ENCODE peak calls at places on chromosomes 5 and 9, in five cellular contexts. One of them, this sample, is unnamed.

GRCh38 chr9:93464395-93464794 is 11.0 kb upstream of the FAM120AOS start:
- DNase-seq in keratinocyte: no peak
- DNase-seq in right cardiac atrium: no peak
- DNase-seq in aorta: no peak
- DNase-seq in tibial artery: no peak
- DNase-seq in this sample: no peak

GRCh38 chr9:78601957-78602565 is 305.1 kb downstream of the PSAT1 start:
- DNase-seq in keratinocyte: peak; percentile 56
- DNase-seq in right cardiac atrium: no peak
- DNase-seq in tibial artery: no peak
- DNase-seq in aorta: no peak
- DNase-seq in this sample: no peak

GRCh38 chr5:84425365-84425764 is 40.7 kb upstream of the EDIL3 start:
- DNase-seq in right cardiac atrium: no peak
- DNase-seq in keratinocyte: no peak
- DNase-seq in aorta: no peak
- DNase-seq in tibial artery: no peak
- DNase-seq in this sample: no peak

GRCh38 chr5:180173198-180173544 is 35.8 kb downstream of the RASGEF1C start:
- DNase-seq in right cardiac atrium: no peak
- DNase-seq in tibial artery: no peak
- DNase-seq in aorta: no peak
- DNase-seq in keratinocyte: no peak
- DNase-seq in this sample: no peak

GRCh38 chr5:35229076-35230042 is 928 bp downstream of the PRLR start:
- DNase-seq in tibial artery: no peak
- DNase-seq in keratinocyte: no peak
- DNase-seq in right cardiac atrium: no peak
- DNase-seq in aorta: no peak
- DNase-seq in this sample: peak; percentile 46

GRCh38 chr5:159174511-159175168 is 34.7 kb downstream of the RNF145 start:
- DNase-seq in aorta: no peak
- DNase-seq in tibial artery: no peak
- DNase-seq in keratinocyte: no peak
- DNase-seq in right cardiac atrium: no peak
- DNase-seq in this sample: no peak

GRCh38 chr5:175654807-175655206 is 3.1 kb upstream of the HRH2 start:
- DNase-seq in keratinocyte: no peak
- DNase-seq in tibial artery: peak; percentile 53
- DNase-seq in right cardiac atrium: no peak
- DNase-seq in aorta: no peak
- DNase-seq in this sample: no peak

GRCh38 chr5:172645271-172645670 is 4.2 kb downstream of the NEURL1B start:
- DNase-seq in tibial artery: peak; percentile 34
- DNase-seq in keratinocyte: no peak
- DNase-seq in right cardiac atrium: no peak
- DNase-seq in aorta: peak; percentile 23
- DNase-seq in this sample: no peak

GRCh38 chr9:93300585-93301081 is 116.7 kb downstream of the WNK2 start:
- DNase-seq in aorta: peak; percentile 38
- DNase-seq in keratinocyte: no peak
- DNase-seq in right cardiac atrium: no peak
- DNase-seq in tibial artery: peak; percentile 56
- DNase-seq in this sample: no peak

GRCh38 chr9:125493384-125493783 is 213.6 kb downstream of the MAPKAP1 start:
- DNase-seq in tibial artery: no peak
- DNase-seq in aorta: no peak
- DNase-seq in keratinocyte: no peak
- DNase-seq in right cardiac atrium: no peak
- DNase-seq in this sample: no peak

GRCh38 chr5:87136733-87137132 is 130.9 kb upstream of the RASA1 start:
- DNase-seq in aorta: no peak
- DNase-seq in keratinocyte: no peak
- DNase-seq in tibial artery: no peak
- DNase-seq in right cardiac atrium: no peak
- DNase-seq in this sample: no peak

GRCh38 chr5:74916831-74917710 is 50.9 kb upstream of the FAM169A start:
- DNase-seq in aorta: no peak
- DNase-seq in keratinocyte: no peak
- DNase-seq in tibial artery: no peak
- DNase-seq in right cardiac atrium: no peak
- DNase-seq in this sample: no peak

GRCh38 chr5:140966293-140967225 is at the start of gene PCDHAC2:
- DNase-seq in keratinocyte: no peak
- DNase-seq in tibial artery: no peak
- DNase-seq in aorta: peak; percentile 81
- DNase-seq in right cardiac atrium: peak; percentile 53
- DNase-seq in this sample: peak; percentile 70

GRCh38 chr5:177077335-177077734 is 9.4 kb upstream of the FGFR4 start:
- DNase-seq in aorta: no peak
- DNase-seq in keratinocyte: no peak
- DNase-seq in tibial artery: no peak
- DNase-seq in right cardiac atrium: no peak
- DNase-seq in this sample: no peak

GRCh38 chr5:68475476-68475875 is 259.9 kb downstream of the PIK3R1 start:
- DNase-seq in aorta: no peak
- DNase-seq in tibial artery: no peak
- DNase-seq in keratinocyte: no peak
- DNase-seq in right cardiac atrium: no peak
- DNase-seq in this sample: no peak

GRCh38 chr5:146797683-146798082 is 80.9 kb downstream of the PPP2R2B start:
- DNase-seq in aorta: no peak
- DNase-seq in tibial artery: no peak
- DNase-seq in right cardiac atrium: no peak
- DNase-seq in keratinocyte: no peak
- DNase-seq in this sample: no peak

GRCh38 chr5:80206282-80206681 is 49.6 kb downstream of the SERINC5 start:
- DNase-seq in right cardiac atrium: no peak
- DNase-seq in keratinocyte: no peak
- DNase-seq in aorta: no peak
- DNase-seq in tibial artery: no peak
- DNase-seq in this sample: no peak

GRCh38 chr5:32812399-32812798 is 101.3 kb downstream of the NPR3 start:
- DNase-seq in keratinocyte: no peak
- DNase-seq in aorta: no peak
- DNase-seq in right cardiac atrium: no peak
- DNase-seq in tibial artery: no peak
- DNase-seq in this sample: no peak

GRCh38 chr9:112896131-112896530 is 5.5 kb upstream of the SLC46A2 start:
- DNase-seq in right cardiac atrium: no peak
- DNase-seq in tibial artery: no peak
- DNase-seq in keratinocyte: no peak
- DNase-seq in aorta: no peak
- DNase-seq in this sample: no peak

GRCh38 chr5:148875205-148875875 is 48.9 kb downstream of the ADRB2 start:
- DNase-seq in aorta: no peak
- DNase-seq in right cardiac atrium: no peak
- DNase-seq in tibial artery: no peak
- DNase-seq in keratinocyte: no peak
- DNase-seq in this sample: no peak

GRCh38 chr5:142900926-142901325 is 130.7 kb downstream of the ARHGAP26 start:
- DNase-seq in tibial artery: no peak
- DNase-seq in aorta: no peak
- DNase-seq in keratinocyte: no peak
- DNase-seq in right cardiac atrium: no peak
- DNase-seq in this sample: no peak

GRCh38 chr5:102130890-102131289 is 165.2 kb downstream of the SLCO4C1 start:
- DNase-seq in tibial artery: no peak
- DNase-seq in keratinocyte: no peak
- DNase-seq in right cardiac atrium: no peak
- DNase-seq in aorta: no peak
- DNase-seq in this sample: no peak

GRCh38 chr5:59661939-59662615 is 231.4 kb downstream of the PDE4D start:
- DNase-seq in right cardiac atrium: no peak
- DNase-seq in aorta: no peak
- DNase-seq in keratinocyte: no peak
- DNase-seq in tibial artery: no peak
- DNase-seq in this sample: no peak

GRCh38 chr5:67140413-67140812 is 56.2 kb downstream of the CD180 start:
- DNase-seq in keratinocyte: no peak
- DNase-seq in tibial artery: no peak
- DNase-seq in right cardiac atrium: no peak
- DNase-seq in aorta: no peak
- DNase-seq in this sample: no peak

GRCh38 chr9:4308482-4308881 is 8.6 kb upstream of the GLIS3 start:
- DNase-seq in tibial artery: no peak
- DNase-seq in right cardiac atrium: no peak
- DNase-seq in keratinocyte: no peak
- DNase-seq in aorta: no peak
- DNase-seq in this sample: no peak

GRCh38 chr5:128395073-128395472 is 143.0 kb downstream of the FBN2 start:
- DNase-seq in aorta: no peak
- DNase-seq in right cardiac atrium: no peak
- DNase-seq in keratinocyte: no peak
- DNase-seq in tibial artery: no peak
- DNase-seq in this sample: no peak

GRCh38 chr5:135578685-135579341 is at the start of gene CXCL14:
- DNase-seq in aorta: peak; percentile 84
- DNase-seq in tibial artery: peak; percentile 72
- DNase-seq in keratinocyte: no peak
- DNase-seq in right cardiac atrium: no peak
- DNase-seq in this sample: peak; percentile 55
- H3K27me3 ChIP-seq in aorta: no peaks in the 10 kb centered on the region
- H3K27me3 ChIP-seq in tibial artery: peaks cover 78% of the 10 kb centered on the region
- H3K27me3 ChIP-seq in keratinocyte: peaks cover 31% of the 10 kb centered on the region
- H3K27me3 ChIP-seq in right cardiac atrium: no peaks in the 10 kb centered on the region
- H3K27me3 ChIP-seq in this sample: peaks cover 52% of the 10 kb centered on the region

DNA sequence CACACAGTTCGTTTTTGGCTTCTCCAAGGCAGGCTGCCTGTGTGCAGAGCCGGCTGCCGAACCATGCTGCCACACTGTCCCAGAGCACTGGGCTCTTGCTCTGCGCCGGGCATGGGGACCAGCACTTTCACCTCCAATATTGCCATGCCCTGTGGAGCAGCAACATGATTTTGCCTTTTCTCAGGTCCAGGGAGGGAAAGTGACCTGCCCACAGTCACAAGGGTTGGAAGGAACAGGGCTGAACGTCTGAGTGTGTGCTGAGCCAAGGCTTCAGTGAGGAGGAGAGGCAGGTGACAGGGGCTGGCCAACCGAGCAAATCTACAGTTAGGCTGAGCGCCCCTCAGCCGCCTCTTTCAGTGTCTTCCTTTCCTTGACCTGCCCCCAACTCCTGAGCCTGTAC is 34.0 kb upstream of the SYNPO start:
- DNase-seq in tibial artery: no peak
- DNase-seq in aorta: peak; percentile 52
- DNase-seq in right cardiac atrium: peak; percentile 38
- DNase-seq in keratinocyte: no peak
- DNase-seq in this sample: peak; percentile 30
- H3K4me1 ChIP-seq in tibial artery: peaks cover 54% of the 10 kb centered on the region
- H3K4me1 ChIP-seq in aorta: no peaks in the 10 kb centered on the region
- H3K4me1 ChIP-seq in right cardiac atrium: peaks cover 21% of the 10 kb centered on the region
- H3K4me1 ChIP-seq in keratinocyte: peaks cover 9% of the 10 kb centered on the region
- H3K4me1 ChIP-seq in this sample: peaks cover 12% of the 10 kb centered on the region

GRCh38 chr9:109107402-109108240 is 12.1 kb downstream of the TMEM245 start:
- DNase-seq in keratinocyte: no peak
- DNase-seq in tibial artery: no peak
- DNase-seq in aorta: no peak
- DNase-seq in right cardiac atrium: no peak
- DNase-seq in this sample: no peak
- H3K27me3 ChIP-seq in keratinocyte: no peaks in the 10 kb centered on the region
- H3K27me3 ChIP-seq in tibial artery: no peaks in the 10 kb centered on the region
- H3K27me3 ChIP-seq in aorta: no peaks in the 10 kb centered on the region
- H3K27me3 ChIP-seq in right cardiac atrium: no peaks in the 10 kb centered on the region
- H3K27me3 ChIP-seq in this sample: no peaks in the 10 kb centered on the region

DNA sequence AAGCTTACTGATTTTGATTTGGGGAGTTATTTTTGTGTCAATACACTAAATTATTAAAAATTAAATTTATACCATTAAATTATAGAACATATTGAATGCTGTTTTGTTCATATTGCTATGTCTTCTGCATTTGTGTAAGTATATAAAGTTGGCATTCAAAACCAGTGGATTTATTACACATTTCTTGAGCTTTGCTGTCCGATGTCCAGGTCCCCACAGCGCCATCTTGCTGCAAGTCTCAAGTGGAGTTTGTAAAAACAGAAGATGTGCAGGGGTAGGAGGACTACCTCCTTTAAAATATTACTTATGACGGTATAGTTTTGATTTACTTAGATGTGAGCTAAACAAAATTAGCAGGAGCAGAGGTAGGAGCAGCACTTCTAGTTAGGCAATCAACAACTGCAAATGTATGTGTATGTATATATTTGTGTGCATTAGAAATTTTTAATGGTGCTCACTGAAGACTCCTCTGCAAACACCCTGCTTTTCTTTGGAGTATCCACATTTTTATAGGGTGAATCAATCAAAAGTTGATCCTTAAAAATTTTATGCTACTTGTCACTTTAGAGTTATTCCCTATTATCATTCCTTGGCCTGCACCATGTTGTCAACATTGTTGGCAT is 37.4 kb downstream of the CPEB4 start:
- DNase-seq in tibial artery: no peak
- DNase-seq in aorta: no peak
- DNase-seq in right cardiac atrium: peak; percentile 55
- DNase-seq in keratinocyte: peak; percentile 19
- DNase-seq in this sample: peak; percentile 51
- H3K4me1 ChIP-seq in tibial artery: peaks cover 61% of the 10 kb centered on the region
- H3K4me1 ChIP-seq in aorta: peaks cover 29% of the 10 kb centered on the region
- H3K4me1 ChIP-seq in right cardiac atrium: peaks cover 14% of the 10 kb centered on the region
- H3K4me1 ChIP-seq in keratinocyte: peaks cover 6% of the 10 kb centered on the region
- H3K4me1 ChIP-seq in this sample: peaks cover 76% of the 10 kb centered on the region

DNA sequence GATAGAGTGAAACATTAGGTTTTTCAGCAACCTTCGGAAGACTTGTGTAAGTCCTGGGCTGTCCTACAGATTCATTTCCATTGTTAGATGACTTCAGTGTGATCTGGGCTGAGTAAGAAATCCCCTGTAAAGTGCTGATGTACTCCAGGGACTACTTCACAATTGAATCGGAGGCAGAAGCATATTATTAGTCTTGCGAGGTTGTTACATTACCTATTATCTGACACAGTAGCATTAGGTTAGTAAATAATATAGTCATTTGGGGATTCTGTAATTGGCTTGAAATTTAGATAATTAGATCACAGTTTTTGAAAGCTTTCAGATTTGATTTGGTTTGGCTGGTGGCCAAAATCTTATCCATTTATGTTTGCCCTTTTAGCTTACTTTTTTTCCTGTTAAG is 62.4 kb downstream of the DMRT1 start:
- DNase-seq in keratinocyte: no peak
- DNase-seq in right cardiac atrium: no peak
- DNase-seq in aorta: no peak
- DNase-seq in tibial artery: no peak
- DNase-seq in this sample: no peak
- H3K27me3 ChIP-seq in keratinocyte: peaks cover 11% of the 10 kb centered on the region
- H3K27me3 ChIP-seq in right cardiac atrium: no peaks in the 10 kb centered on the region
- H3K27me3 ChIP-seq in aorta: no peaks in the 10 kb centered on the region
- H3K27me3 ChIP-seq in tibial artery: peaks cover 49% of the 10 kb centered on the region
- H3K27me3 ChIP-seq in this sample: peaks cover 43% of the 10 kb centered on the region

GRCh38 chr5:171427318-171428167 is 8.1 kb downstream of the FGF18 start:
- DNase-seq in keratinocyte: no peak
- DNase-seq in tibial artery: peak; percentile 40
- DNase-seq in right cardiac atrium: peak; percentile 80
- DNase-seq in aorta: no peak
- DNase-seq in this sample: no peak

GRCh38 chr5:171426680-171427079 is 7.2 kb downstream of the FGF18 start:
- DNase-seq in right cardiac atrium: no peak
- DNase-seq in tibial artery: peak; percentile 43
- DNase-seq in aorta: no peak
- DNase-seq in keratinocyte: no peak
- DNase-seq in this sample: no peak

GRCh38 chr5:171424726-171425125 is 5.3 kb downstream of the FGF18 start:
- DNase-seq in right cardiac atrium: no peak
- DNase-seq in aorta: no peak
- DNase-seq in keratinocyte: no peak
- DNase-seq in tibial artery: peak; percentile 37
- DNase-seq in this sample: no peak

GRCh38 chr5:171425596-171426244 is 6.3 kb downstream of the FGF18 start:
- DNase-seq in tibial artery: peak; percentile 56
- DNase-seq in keratinocyte: no peak
- DNase-seq in aorta: no peak
- DNase-seq in right cardiac atrium: no peak
- DNase-seq in this sample: no peak

GRCh38 chr5:171426266-171426665 is 6.8 kb downstream of the FGF18 start:
- DNase-seq in keratinocyte: no peak
- DNase-seq in right cardiac atrium: no peak
- DNase-seq in aorta: no peak
- DNase-seq in tibial artery: no peak
- DNase-seq in this sample: no peak
- H3K4me1 ChIP-seq in keratinocyte: no peaks in the 10 kb centered on the region
- H3K4me1 ChIP-seq in right cardiac atrium: no peaks in the 10 kb centered on the region
- H3K4me1 ChIP-seq in aorta: no peaks in the 10 kb centered on the region
- H3K4me1 ChIP-seq in tibial artery: no peaks in the 10 kb centered on the region
- H3K4me1 ChIP-seq in this sample: peaks cover 2% of the 10 kb centered on the region

This sample was measured in lower lobe of right lung.